ENCODE peak calls at places on chromosome 14, in ten cellular contexts. E is neural crest cell; M is D341Med; P is hepatic stellate cell; S is AG09319; G is stimulated activated CD4-positive, alpha-beta T cell treated with anti-CD3 and anti-CD28 coated beads, Interleukin-2, amount 100 ng/mL, for 48 hours; K is WERI-Rb-1; W is NCI-H345; T is HuH-7.5; A is NCI-H1105. N is an unnamed sample.

GRCh38 chr14:54829486-54830224 is 73.0 kb downstream of the GCH1 start:
- DNase-seq in A (no peak), M (no peak), W (no peak), G (no peak), S (no peak), E (no peak), P (no peak), K (no peak), T (no peak), N (no peak)

GRCh38 chr14:32049361-32050103 is 27.6 kb upstream of the ARHGAP5 start:
- DNase-seq in S (no peak), W (no peak), A (no peak), K (no peak), T (no peak), P (no peak), E (no peak), M (no peak), G (no peak), N (no peak)

GRCh38 chr14:39603942-39604341 is 171.7 kb upstream of the FBXO33 start:
- DNase-seq in A (no peak), G (no peak), S (no peak), P (no peak), W (no peak), M (no peak), T (no peak), E (no peak), K (no peak), N (no peak)

GRCh38 chr14:25056688-25057078 is 6.7 kb upstream of the STXBP6 start:
- DNase-seq in P (no peak), G (no peak), W (no peak), T (no peak), A (no peak), K (no peak), M (no peak), E (no peak), S (no peak), N (no peak)

GRCh38 chr14:94052662-94053061 is 26.5 kb downstream of the OTUB2 start:
- DNase-seq in W (no peak), K (no peak), P (no peak), M (no peak), G (no peak), E (no peak), S (no peak), T (no peak), A (no peak), N (no peak)

GRCh38 chr14:68685419-68686211 is 107.3 kb downstream of the ZFP36L1 start:
- DNase-seq in S (no peak), W (no peak), K (no peak), G (peak), E (no peak), M (no peak), T (no peak), P (peak), A (no peak), N (no peak)

GRCh38 chr14:94355191-94355794 is 32.2 kb upstream of the SERPINA6 start:
- DNase-seq in K (peak), M (peak), E (peak), W (no peak), S (peak), A (no peak), T (no peak), P (no peak), G (no peak), N (no peak)

GRCh38 chr14:64176330-64176729 is 117.8 kb downstream of the ESR2 start:
- DNase-seq in G (no peak), S (no peak), K (no peak), M (no peak), W (no peak), A (no peak), T (no peak), P (no peak), E (no peak), N (no peak)

GRCh38 chr14:104151546-104152245 is 13.3 kb downstream of the KIF26A start:
- DNase-seq in A (no peak), S (no peak), W (no peak), M (no peak), G (no peak), P (no peak), T (no peak), E (no peak), K (no peak), N (no peak)

GRCh38 chr14:95047754-95048153 is 109.6 kb downstream of the DICER1 start:
- DNase-seq in G (no peak), E (no peak), T (no peak), A (no peak), S (no peak), W (no peak), K (peak), M (no peak), P (no peak), N (no peak)

GRCh38 chr14:105850853-105851581 is 324.6 kb downstream of the TMEM121 start:
- DNase-seq in A (no peak), T (no peak), S (no peak), G (no peak), P (no peak), E (no peak), W (no peak), K (no peak), M (peak), N (no peak)

GRCh38 chr14:101707285-101707842 is 54.1 kb upstream of the PPP2R5C start:
- DNase-seq in E (peak), K (peak), P (peak), W (peak), T (peak), A (peak), M (peak), S (peak), G (peak), N (peak)